ENCODE peak calls at places on chromosomes 7 and 10, in five cellular contexts. One of them, this sample, is unnamed.

GRCh38 chr7:105594034-105594433 is 12.7 kb upstream of the EFCAB10 start:
- DNase-seq in CD8-positive, alpha-beta T cell: no peak
- DNase-seq in right cardiac atrium: no peak
- DNase-seq in suprapubic skin: no peak
- DNase-seq in neural progenitor cell: no peak
- DNase-seq in this sample: no peak

GRCh38 chr7:102992820-102993531 is 80.2 kb downstream of the LRRC17 start:
- DNase-seq in suprapubic skin: no peak
- DNase-seq in right cardiac atrium: no peak
- DNase-seq in CD8-positive, alpha-beta T cell: no peak
- DNase-seq in neural progenitor cell: no peak
- DNase-seq in this sample: no peak

GRCh38 chr7:128988372-128988771 is 50.6 kb downstream of the IRF5 start:
- DNase-seq in suprapubic skin: no peak
- DNase-seq in CD8-positive, alpha-beta T cell: no peak
- DNase-seq in neural progenitor cell: no peak
- DNase-seq in right cardiac atrium: no peak
- DNase-seq in this sample: no peak

GRCh38 chr7:63887031-63887430 is 111.6 kb upstream of the ZNF722 start:
- DNase-seq in suprapubic skin: no peak
- DNase-seq in right cardiac atrium: no peak
- DNase-seq in CD8-positive, alpha-beta T cell: no peak
- DNase-seq in neural progenitor cell: no peak
- DNase-seq in this sample: no peak

GRCh38 chr7:140594131-140594691 is 46.4 kb downstream of the DENND2A start:
- DNase-seq in neural progenitor cell: no peak
- DNase-seq in right cardiac atrium: peak; percentile 55
- DNase-seq in CD8-positive, alpha-beta T cell: no peak
- DNase-seq in suprapubic skin: no peak
- DNase-seq in this sample: no peak

GRCh38 chr7:157309990-157310668 is 26.7 kb upstream of the DNAJB6 start:
- DNase-seq in CD8-positive, alpha-beta T cell: no peak
- DNase-seq in suprapubic skin: no peak
- DNase-seq in right cardiac atrium: no peak
- DNase-seq in neural progenitor cell: no peak
- DNase-seq in this sample: no peak

GRCh38 chr7:112449353-112449752 is 907 bp upstream of the IFRD1 start:
- DNase-seq in right cardiac atrium: no peak
- DNase-seq in CD8-positive, alpha-beta T cell: no peak
- DNase-seq in suprapubic skin: no peak
- DNase-seq in neural progenitor cell: no peak
- DNase-seq in this sample: no peak

GRCh38 chr10:88157981-88158465 is 294.6 kb downstream of the PTEN start:
- DNase-seq in right cardiac atrium: no peak
- DNase-seq in CD8-positive, alpha-beta T cell: no peak
- DNase-seq in suprapubic skin: no peak
- DNase-seq in neural progenitor cell: no peak
- DNase-seq in this sample: no peak

GRCh38 chr10:44571701-44572100 is 186.8 kb upstream of the CXCL12 start:
- DNase-seq in neural progenitor cell: no peak
- DNase-seq in right cardiac atrium: no peak
- DNase-seq in CD8-positive, alpha-beta T cell: no peak
- DNase-seq in suprapubic skin: no peak
- DNase-seq in this sample: no peak

GRCh38 chr7:155213385-155213784 is 84.3 kb upstream of the INSIG1 start:
- DNase-seq in right cardiac atrium: no peak
- DNase-seq in neural progenitor cell: no peak
- DNase-seq in suprapubic skin: no peak
- DNase-seq in CD8-positive, alpha-beta T cell: no peak
- DNase-seq in this sample: no peak

GRCh38 chr7:95298091-95298490 is 26.2 kb downstream of the PON1 start:
- DNase-seq in right cardiac atrium: no peak
- DNase-seq in neural progenitor cell: no peak
- DNase-seq in suprapubic skin: no peak
- DNase-seq in CD8-positive, alpha-beta T cell: no peak
- DNase-seq in this sample: no peak

GRCh38 chr7:97480700-97481410 is 251.0 kb upstream of the TAC1 start:
- DNase-seq in suprapubic skin: no peak
- DNase-seq in neural progenitor cell: no peak
- DNase-seq in CD8-positive, alpha-beta T cell: no peak
- DNase-seq in right cardiac atrium: no peak
- DNase-seq in this sample: no peak

GRCh38 chr7:94003446-94004023 is 620 bp downstream of the BET1 start:
- DNase-seq in CD8-positive, alpha-beta T cell: no peak
- DNase-seq in right cardiac atrium: no peak
- DNase-seq in neural progenitor cell: peak; percentile 20
- DNase-seq in suprapubic skin: no peak
- DNase-seq in this sample: no peak

GRCh38 chr7:25303380-25304321 is 75.4 kb upstream of the NPVF start:
- DNase-seq in CD8-positive, alpha-beta T cell: no peak
- DNase-seq in suprapubic skin: no peak
- DNase-seq in neural progenitor cell: peak; percentile 23
- DNase-seq in right cardiac atrium: peak; percentile 39
- DNase-seq in this sample: no peak

GRCh38 chr7:8435120-8435519 is 1.7 kb downstream of the NXPH1 start:
- DNase-seq in neural progenitor cell: peak; percentile 47
- DNase-seq in suprapubic skin: no peak
- DNase-seq in CD8-positive, alpha-beta T cell: no peak
- DNase-seq in right cardiac atrium: peak; percentile 34
- DNase-seq in this sample: no peak

GRCh38 chr7:131819891-131820290 is 263.5 kb upstream of the PODXL start:
- DNase-seq in neural progenitor cell: peak; percentile 32
- DNase-seq in right cardiac atrium: no peak
- DNase-seq in suprapubic skin: no peak
- DNase-seq in CD8-positive, alpha-beta T cell: no peak
- DNase-seq in this sample: no peak

DNA sequence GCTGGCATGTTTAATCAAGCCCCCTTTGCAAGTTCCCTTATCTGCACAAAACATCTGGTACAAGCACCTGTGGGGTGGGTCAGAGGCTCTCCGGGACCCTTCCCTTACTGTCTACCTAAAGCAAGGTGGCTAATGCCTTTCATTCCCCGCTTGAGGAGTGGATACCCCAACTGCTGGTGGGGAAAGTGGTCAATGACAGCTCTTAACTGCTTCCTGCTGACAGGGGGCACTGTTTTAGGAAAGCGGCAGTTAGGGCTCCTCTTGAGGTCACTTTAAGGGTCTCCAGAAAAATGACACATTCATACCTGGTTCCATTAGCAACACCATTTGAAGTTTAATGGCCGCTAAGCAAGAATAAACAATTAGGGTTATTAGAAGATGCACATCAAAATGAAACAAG is 761.8 kb upstream of the PHF14 start:
- DNase-seq in neural progenitor cell: no peak
- DNase-seq in suprapubic skin: no peak
- DNase-seq in right cardiac atrium: no peak
- DNase-seq in CD8-positive, alpha-beta T cell: no peak
- DNase-seq in this sample: no peak
- H3K4me3 ChIP-seq in neural progenitor cell: no peak overlapping the region
- H3K4me3 ChIP-seq in suprapubic skin: no peak overlapping the region
- H3K4me3 ChIP-seq in right cardiac atrium: no peak overlapping the region
- H3K4me3 ChIP-seq in CD8-positive, alpha-beta T cell: no peak overlapping the region
- H3K4me3 ChIP-seq in this sample: no peak overlapping the region

DNA sequence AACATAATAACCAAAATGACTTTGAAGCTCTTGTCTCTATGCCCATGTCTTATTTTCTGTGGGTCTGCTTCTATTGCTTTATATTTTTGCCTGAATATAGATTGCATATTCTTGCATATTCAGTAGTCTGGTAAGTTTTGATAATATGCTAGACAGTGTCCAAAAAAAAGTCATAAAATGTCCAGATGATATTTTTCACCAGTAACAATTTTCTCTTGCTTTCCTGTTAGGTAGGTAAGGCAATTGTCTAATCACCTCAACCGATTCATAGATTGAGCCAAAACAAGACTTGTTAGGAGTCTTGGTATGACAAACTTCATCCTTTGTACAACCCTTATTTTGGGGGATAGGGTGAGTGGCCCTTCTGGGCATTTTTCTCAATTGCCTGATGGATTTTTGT is 277.0 kb upstream of the NRP1 start:
- DNase-seq in CD8-positive, alpha-beta T cell: no peak
- DNase-seq in suprapubic skin: no peak
- DNase-seq in right cardiac atrium: no peak
- DNase-seq in neural progenitor cell: no peak
- DNase-seq in this sample: no peak
- H3K27ac ChIP-seq in CD8-positive, alpha-beta T cell: no peak overlapping the region
- H3K27ac ChIP-seq in suprapubic skin: no peak overlapping the region
- H3K27ac ChIP-seq in right cardiac atrium: no peak overlapping the region
- H3K27ac ChIP-seq in neural progenitor cell: no peak overlapping the region
- H3K27ac ChIP-seq in this sample: no peak overlapping the region

GRCh38 chr10:25017661-25018060 is 1.2 kb downstream of the THNSL1 start:
- DNase-seq in CD8-positive, alpha-beta T cell: no peak
- DNase-seq in right cardiac atrium: no peak
- DNase-seq in neural progenitor cell: no peak
- DNase-seq in suprapubic skin: no peak
- DNase-seq in this sample: no peak
- H3K4me3 ChIP-seq in CD8-positive, alpha-beta T cell: no peak overlapping the region
- H3K4me3 ChIP-seq in right cardiac atrium: peak overlapping the region; percentile 55
- H3K4me3 ChIP-seq in neural progenitor cell: peak overlapping the region; percentile 52
- H3K4me3 ChIP-seq in suprapubic skin: peak overlapping the region; percentile 68
- H3K4me3 ChIP-seq in this sample: no peak overlapping the region

GRCh38 chr10:117408436-117409384 is 33.5 kb upstream of the PDZD8 start:
- DNase-seq in CD8-positive, alpha-beta T cell: no peak
- DNase-seq in neural progenitor cell: no peak
- DNase-seq in right cardiac atrium: no peak
- DNase-seq in suprapubic skin: no peak
- DNase-seq in this sample: no peak
- H3K27ac ChIP-seq in CD8-positive, alpha-beta T cell: no peak overlapping the region
- H3K27ac ChIP-seq in neural progenitor cell: no peak overlapping the region
- H3K27ac ChIP-seq in right cardiac atrium: no peak overlapping the region
- H3K27ac ChIP-seq in suprapubic skin: no peak overlapping the region
- H3K27ac ChIP-seq in this sample: no peak overlapping the region

DNA sequence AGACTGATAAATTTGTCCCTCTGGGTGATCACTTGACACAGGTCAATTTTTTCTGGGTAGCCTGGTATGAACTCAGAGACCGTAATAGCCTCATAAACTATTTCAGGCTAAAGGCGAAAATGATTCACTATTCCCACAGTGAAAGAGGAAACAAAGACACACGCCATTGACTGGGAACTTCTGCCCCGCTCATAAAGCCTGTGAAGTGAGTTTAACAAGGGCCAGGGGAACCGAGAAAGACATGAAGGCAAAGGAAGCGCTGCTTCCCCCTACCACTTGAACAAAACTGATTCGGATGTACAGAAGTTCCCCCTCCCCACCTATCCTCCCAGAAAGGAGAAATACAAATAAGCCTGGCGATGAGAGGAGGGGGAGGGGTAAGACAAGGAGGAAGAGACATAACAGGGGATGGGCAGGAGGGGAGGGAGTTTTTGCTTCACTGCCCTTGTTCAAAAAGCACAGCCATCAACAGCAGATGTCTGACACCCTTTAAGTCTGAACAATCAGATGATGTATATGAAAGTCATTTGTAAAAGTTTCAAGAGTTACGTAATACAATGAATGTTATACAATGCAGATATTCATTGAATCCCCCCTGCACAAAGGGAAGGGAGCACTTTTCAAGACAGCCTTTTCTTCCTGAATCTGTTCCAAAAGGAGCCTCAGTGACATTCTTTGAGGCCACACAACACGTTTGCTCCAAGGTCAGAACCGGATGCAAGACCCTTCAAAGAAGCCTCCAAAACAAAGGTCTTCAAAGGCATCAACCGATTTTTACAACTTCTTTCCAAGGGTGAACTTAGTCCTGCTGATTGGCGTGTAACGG is 734 bp downstream of the ABCB4 start:
- DNase-seq in suprapubic skin: no peak
- DNase-seq in CD8-positive, alpha-beta T cell: no peak
- DNase-seq in neural progenitor cell: peak; percentile 26
- DNase-seq in right cardiac atrium: no peak
- DNase-seq in this sample: no peak
- H3K4me3 ChIP-seq in suprapubic skin: peak overlapping the region; percentile 65
- H3K4me3 ChIP-seq in CD8-positive, alpha-beta T cell: peak overlapping the region; percentile 1
- H3K4me3 ChIP-seq in neural progenitor cell: peak overlapping the region; percentile 56
- H3K4me3 ChIP-seq in right cardiac atrium: peak overlapping the region; percentile 60
- H3K4me3 ChIP-seq in this sample: no peak overlapping the region

GRCh38 chr10:43162604-43163003 is 24.4 kb downstream of the CSGALNACT2 start:
- DNase-seq in CD8-positive, alpha-beta T cell: no peak
- DNase-seq in right cardiac atrium: no peak
- DNase-seq in neural progenitor cell: no peak
- DNase-seq in suprapubic skin: no peak
- DNase-seq in this sample: no peak

GRCh38 chr10:43160919-43161251 is 22.6 kb downstream of the CSGALNACT2 start:
- DNase-seq in suprapubic skin: no peak
- DNase-seq in CD8-positive, alpha-beta T cell: no peak
- DNase-seq in neural progenitor cell: no peak
- DNase-seq in right cardiac atrium: no peak
- DNase-seq in this sample: no peak

GRCh38 chr10:43155716-43156115 is 17.5 kb downstream of the CSGALNACT2 start:
- DNase-seq in right cardiac atrium: no peak
- DNase-seq in suprapubic skin: no peak
- DNase-seq in CD8-positive, alpha-beta T cell: no peak
- DNase-seq in neural progenitor cell: no peak
- DNase-seq in this sample: no peak

GRCh38 chr10:43156590-43157340 is 18.5 kb downstream of the CSGALNACT2 start:
- DNase-seq in CD8-positive, alpha-beta T cell: no peak
- DNase-seq in neural progenitor cell: peak; percentile 9
- DNase-seq in suprapubic skin: no peak
- DNase-seq in right cardiac atrium: no peak
- DNase-seq in this sample: no peak

DNA sequence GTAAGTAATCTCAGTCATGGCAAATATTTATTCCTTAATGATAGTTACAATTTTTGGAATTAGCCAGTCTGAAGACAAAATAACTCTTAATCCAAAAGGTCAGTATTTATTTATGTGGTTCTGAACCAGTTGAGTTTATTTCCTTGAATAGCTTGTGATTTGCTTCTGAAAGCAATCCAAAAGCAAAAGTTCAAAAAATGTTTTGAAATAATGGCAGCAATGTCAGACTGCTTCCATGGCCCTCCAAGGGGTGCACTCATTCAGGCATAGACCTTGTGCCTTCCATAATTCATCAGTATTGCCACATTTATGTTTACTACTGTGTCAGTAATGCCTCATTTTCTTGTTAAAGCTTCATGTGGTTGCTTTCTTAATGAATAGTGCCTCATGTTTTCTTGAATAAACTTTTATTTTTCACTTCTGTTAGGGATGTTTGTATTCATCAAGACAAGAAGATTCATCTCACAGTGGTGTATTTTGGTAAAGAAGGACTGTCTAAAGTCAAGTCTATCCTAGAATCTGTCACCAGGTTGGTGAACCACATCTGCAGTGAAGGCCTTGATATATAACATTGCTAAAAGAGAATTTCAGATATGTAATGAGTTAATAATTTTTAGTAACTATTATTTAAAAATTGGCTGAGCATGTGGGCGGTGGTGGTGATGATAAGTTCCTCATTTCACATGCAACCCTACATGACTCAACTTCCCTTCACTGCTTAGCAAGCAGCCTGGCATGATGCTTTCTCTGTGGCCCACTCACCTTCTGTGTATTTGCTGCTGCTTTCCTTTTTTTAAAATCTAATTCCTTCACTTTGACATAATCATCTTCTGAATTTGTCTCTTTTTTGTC is 22.0 kb downstream of the CSGALNACT2 start:
- DNase-seq in neural progenitor cell: no peak
- DNase-seq in CD8-positive, alpha-beta T cell: no peak
- DNase-seq in suprapubic skin: no peak
- DNase-seq in right cardiac atrium: no peak
- DNase-seq in this sample: no peak
- H3K27ac ChIP-seq in neural progenitor cell: no peak overlapping the region
- H3K27ac ChIP-seq in CD8-positive, alpha-beta T cell: no peak overlapping the region
- H3K27ac ChIP-seq in suprapubic skin: no peak overlapping the region
- H3K27ac ChIP-seq in right cardiac atrium: no peak overlapping the region
- H3K27ac ChIP-seq in this sample: peak overlapping the region; percentile 23

GRCh38 chr10:43322321-43322720 is 49.1 kb upstream of the FXYD4 start:
- DNase-seq in neural progenitor cell: no peak
- DNase-seq in right cardiac atrium: no peak
- DNase-seq in suprapubic skin: no peak
- DNase-seq in CD8-positive, alpha-beta T cell: no peak
- DNase-seq in this sample: no peak
- H3K4me3 ChIP-seq in neural progenitor cell: peak overlapping the region; percentile 39
- H3K4me3 ChIP-seq in right cardiac atrium: peak overlapping the region; percentile 36
- H3K4me3 ChIP-seq in suprapubic skin: peak overlapping the region; percentile 21
- H3K4me3 ChIP-seq in CD8-positive, alpha-beta T cell: no peak overlapping the region
- H3K4me3 ChIP-seq in this sample: peak overlapping the region; percentile 12